ENCODE peak calls at places on chromosomes 12 and 14, in four cellular contexts. One of them, this sample, is unnamed. For H3K4me1, the result is how much of the 10 kb centered on the place peaks cover.

GRCh38 chr14:102568115-102568614 is 24.3 kb upstream of the RCOR1 start:
- DNase-seq in mesendoderm: peak
- DNase-seq in cardiac muscle cell: no peak
- DNase-seq in CD4-positive, alpha-beta memory T cell: peak
- DNase-seq in this sample: peak

GRCh38 chr12:46380881-46381280 is 8.3 kb upstream of the SLC38A2 start:
- DNase-seq in mesendoderm: no peak
- DNase-seq in cardiac muscle cell: no peak
- DNase-seq in CD4-positive, alpha-beta memory T cell: no peak
- DNase-seq in this sample: no peak

GRCh38 chr14:63770187-63770807 is 42.4 kb upstream of the SGPP1 start:
- DNase-seq in mesendoderm: peak
- DNase-seq in cardiac muscle cell: no peak
- DNase-seq in CD4-positive, alpha-beta memory T cell: peak
- DNase-seq in this sample: no peak

GRCh38 chr14:66507181-66507721 is 696 bp upstream of the GPHN start:
- DNase-seq in mesendoderm: no peak
- DNase-seq in cardiac muscle cell: no peak
- DNase-seq in CD4-positive, alpha-beta memory T cell: no peak
- DNase-seq in this sample: no peak

GRCh38 chr14:68039593-68039992 is 220.0 kb downstream of the RAD51B start:
- DNase-seq in mesendoderm: no peak
- DNase-seq in cardiac muscle cell: no peak
- DNase-seq in CD4-positive, alpha-beta memory T cell: no peak
- DNase-seq in this sample: no peak

GRCh38 chr14:71725802-71726638 is 206.2 kb upstream of the RGS6 start:
- DNase-seq in mesendoderm: no peak
- DNase-seq in cardiac muscle cell: no peak
- DNase-seq in CD4-positive, alpha-beta memory T cell: no peak
- DNase-seq in this sample: no peak

GRCh38 chr14:76772300-76773187 is 11.3 kb downstream of the VASH1 start:
- DNase-seq in mesendoderm: peak
- DNase-seq in cardiac muscle cell: peak
- DNase-seq in CD4-positive, alpha-beta memory T cell: no peak
- DNase-seq in this sample: no peak

GRCh38 chr12:52772727-52773126 is 4.4 kb downstream of the KRT76 start:
- DNase-seq in mesendoderm: no peak
- DNase-seq in cardiac muscle cell: no peak
- DNase-seq in CD4-positive, alpha-beta memory T cell: no peak
- DNase-seq in this sample: no peak

GRCh38 chr14:74737753-74738325 is 24.9 kb downstream of the FCF1 start:
- DNase-seq in mesendoderm: no peak
- DNase-seq in cardiac muscle cell: no peak
- DNase-seq in CD4-positive, alpha-beta memory T cell: no peak
- DNase-seq in this sample: no peak

GRCh38 chr14:100067971-100068959 is 3.0 kb downstream of the EVL start:
- DNase-seq in mesendoderm: peak
- DNase-seq in cardiac muscle cell: no peak
- DNase-seq in CD4-positive, alpha-beta memory T cell: peak
- DNase-seq in this sample: no peak

GRCh38 chr12:107368586-107368985 is 275.2 kb upstream of the CRY1 start:
- DNase-seq in mesendoderm: no peak
- DNase-seq in cardiac muscle cell: no peak
- DNase-seq in CD4-positive, alpha-beta memory T cell: peak
- DNase-seq in this sample: no peak

GRCh38 chr14:99572173-99572999 is 31.6 kb downstream of the CCDC85C start:
- DNase-seq in mesendoderm: peak
- DNase-seq in cardiac muscle cell: peak
- DNase-seq in CD4-positive, alpha-beta memory T cell: no peak
- DNase-seq in this sample: no peak

GRCh38 chr12:67720383-67720856 is 71.9 kb downstream of the DYRK2 start:
- DNase-seq in mesendoderm: peak
- DNase-seq in cardiac muscle cell: no peak
- DNase-seq in CD4-positive, alpha-beta memory T cell: no peak
- DNase-seq in this sample: peak

GRCh38 chr14:104868811-104869572 is 3.9 kb downstream of the CEP170B start:
- DNase-seq in mesendoderm: no peak
- DNase-seq in cardiac muscle cell: no peak
- DNase-seq in CD4-positive, alpha-beta memory T cell: no peak
- DNase-seq in this sample: no peak

GRCh38 chr12:3231399-3231876 is 154.3 kb downstream of the TSPAN9 start:
- DNase-seq in mesendoderm: peak
- DNase-seq in cardiac muscle cell: peak
- DNase-seq in CD4-positive, alpha-beta memory T cell: no peak
- DNase-seq in this sample: no peak

GRCh38 chr12:1662761-1663439 is 28.0 kb upstream of the ADIPOR2 start:
- DNase-seq in mesendoderm: peak
- DNase-seq in cardiac muscle cell: peak
- DNase-seq in CD4-positive, alpha-beta memory T cell: peak
- DNase-seq in this sample: no peak

GRCh38 chr12:75699728-75700496 is 188.5 kb upstream of the KRR1 start:
- DNase-seq in mesendoderm: peak
- DNase-seq in cardiac muscle cell: peak
- DNase-seq in CD4-positive, alpha-beta memory T cell: no peak
- DNase-seq in this sample: no peak

GRCh38 chr14:102764220-102764671 is 13.0 kb upstream of the TRAF3 start:
- DNase-seq in mesendoderm: no peak
- DNase-seq in cardiac muscle cell: no peak
- DNase-seq in CD4-positive, alpha-beta memory T cell: no peak
- DNase-seq in this sample: no peak

GRCh38 chr14:76953196-76953945 is 75.1 kb downstream of the IRF2BPL start:
- DNase-seq in mesendoderm: no peak
- DNase-seq in cardiac muscle cell: no peak
- DNase-seq in CD4-positive, alpha-beta memory T cell: peak
- DNase-seq in this sample: peak

GRCh38 chr12:48969847-48970701 is 1.5 kb downstream of the WNT10B start:
- DNase-seq in mesendoderm: peak
- DNase-seq in cardiac muscle cell: peak
- DNase-seq in CD4-positive, alpha-beta memory T cell: peak
- DNase-seq in this sample: no peak

GRCh38 chr14:101884537-101885253 is 79.7 kb upstream of the DYNC1H1 start:
- DNase-seq in mesendoderm: no peak
- DNase-seq in cardiac muscle cell: no peak
- DNase-seq in CD4-positive, alpha-beta memory T cell: no peak
- DNase-seq in this sample: no peak

GRCh38 chr12:122028601-122029560 is 7.2 kb downstream of the BCL7A start:
- DNase-seq in mesendoderm: no peak
- DNase-seq in cardiac muscle cell: no peak
- DNase-seq in CD4-positive, alpha-beta memory T cell: no peak
- DNase-seq in this sample: no peak

GRCh38 chr14:105836160-105836559 is 309.8 kb downstream of the TMEM121 start:
- DNase-seq in mesendoderm: no peak
- DNase-seq in cardiac muscle cell: no peak
- DNase-seq in CD4-positive, alpha-beta memory T cell: no peak
- DNase-seq in this sample: no peak

GRCh38 chr12:15751741-15752140 is 37.4 kb downstream of the EPS8 start:
- DNase-seq in mesendoderm: no peak
- DNase-seq in cardiac muscle cell: no peak
- DNase-seq in CD4-positive, alpha-beta memory T cell: no peak
- DNase-seq in this sample: no peak

GRCh38 chr14:106509795-106510194 is 983.4 kb downstream of the TMEM121 start:
- DNase-seq in mesendoderm: no peak
- DNase-seq in cardiac muscle cell: no peak
- DNase-seq in CD4-positive, alpha-beta memory T cell: no peak
- DNase-seq in this sample: no peak

GRCh38 chr14:68245146-68246073 is 425.8 kb downstream of the RAD51B start:
- DNase-seq in mesendoderm: no peak
- DNase-seq in cardiac muscle cell: peak
- DNase-seq in CD4-positive, alpha-beta memory T cell: no peak
- DNase-seq in this sample: no peak

GRCh38 chr14:73237219-73237785 is at the start of gene PAPLN:
- DNase-seq in mesendoderm: peak
- DNase-seq in cardiac muscle cell: peak
- DNase-seq in CD4-positive, alpha-beta memory T cell: no peak
- DNase-seq in this sample: no peak

GRCh38 chr12:52585001-52585400 is 11.4 kb upstream of the KRT74 start:
- DNase-seq in mesendoderm: no peak
- DNase-seq in cardiac muscle cell: no peak
- DNase-seq in CD4-positive, alpha-beta memory T cell: no peak
- DNase-seq in this sample: no peak

DNA sequence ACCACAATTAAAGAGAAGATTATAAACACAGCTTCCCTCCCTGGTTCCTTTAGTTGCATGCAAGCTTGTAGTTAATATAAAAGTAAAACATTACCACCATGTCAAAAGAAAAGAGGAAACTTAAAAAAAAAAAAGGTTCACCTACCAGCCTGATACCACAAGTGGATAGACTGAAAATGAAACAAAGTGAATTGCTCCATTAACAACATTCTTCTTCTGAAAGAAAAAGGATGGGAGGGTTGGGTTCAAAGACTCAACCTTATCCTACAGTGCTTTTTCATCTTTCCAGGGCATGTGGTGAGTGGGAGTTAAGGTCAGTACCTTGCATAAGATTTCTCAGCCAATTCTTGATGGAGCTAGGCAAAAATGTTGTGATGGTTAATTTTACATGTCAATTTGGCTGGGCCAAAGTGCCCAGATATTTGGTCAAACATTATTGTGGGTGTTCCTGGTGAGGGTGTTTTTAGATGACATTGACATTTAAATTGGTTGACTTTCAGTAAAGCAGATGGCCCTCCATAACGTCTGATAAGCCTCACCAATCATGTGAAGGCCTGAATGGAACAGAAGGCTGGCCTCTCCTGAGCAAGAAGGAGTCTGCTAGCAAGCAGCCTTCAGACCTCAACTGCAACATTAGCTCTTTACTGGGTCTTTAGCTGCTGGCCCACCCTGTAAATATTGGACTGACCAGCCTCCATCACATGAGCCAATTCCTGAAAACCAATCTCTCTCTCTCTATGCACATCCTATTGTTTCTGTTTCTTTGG is 28.8 kb downstream of the VCPKMT start:
- DNase-seq in mesendoderm: no peak
- DNase-seq in cardiac muscle cell: no peak
- DNase-seq in CD4-positive, alpha-beta memory T cell: peak
- DNase-seq in this sample: no peak
- H3K4me1 ChIP-seq in mesendoderm: under half
- H3K4me1 ChIP-seq in cardiac muscle cell: under half
- H3K4me1 ChIP-seq in CD4-positive, alpha-beta memory T cell: half or more
- H3K4me1 ChIP-seq in this sample: under half

DNA sequence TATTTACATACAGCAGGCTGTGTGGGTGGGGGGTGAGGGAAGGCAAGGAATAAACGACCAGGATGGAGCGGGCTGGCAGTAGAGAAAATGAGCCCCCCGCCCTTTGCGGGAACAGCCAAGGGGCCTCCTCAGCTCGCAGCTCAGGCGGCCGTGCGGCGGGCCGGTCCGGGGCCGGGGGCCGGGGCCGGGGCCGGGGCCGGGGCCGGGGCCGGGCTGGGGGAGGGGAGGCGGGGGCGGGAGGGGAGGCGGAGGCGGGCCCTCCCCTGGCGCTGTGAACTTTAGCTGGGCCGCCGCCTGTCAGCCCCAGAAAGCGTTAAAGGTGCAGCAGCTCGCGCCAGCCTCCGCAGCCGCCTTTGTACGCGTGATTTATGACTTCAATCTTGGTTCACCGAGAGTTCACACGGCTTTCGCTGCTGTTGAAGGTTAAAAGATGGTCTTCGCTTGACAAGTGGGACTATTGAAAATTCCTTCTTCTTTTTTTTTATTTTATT is 28.8 kb downstream of the HOXC4 start:
- DNase-seq in mesendoderm: no peak
- DNase-seq in cardiac muscle cell: peak
- DNase-seq in CD4-positive, alpha-beta memory T cell: peak
- DNase-seq in this sample: peak
- H3K4me3 ChIP-seq in mesendoderm: no peak
- H3K4me3 ChIP-seq in cardiac muscle cell: no peak
- H3K4me3 ChIP-seq in CD4-positive, alpha-beta memory T cell: no peak
- H3K4me3 ChIP-seq in this sample: no peak

DNA sequence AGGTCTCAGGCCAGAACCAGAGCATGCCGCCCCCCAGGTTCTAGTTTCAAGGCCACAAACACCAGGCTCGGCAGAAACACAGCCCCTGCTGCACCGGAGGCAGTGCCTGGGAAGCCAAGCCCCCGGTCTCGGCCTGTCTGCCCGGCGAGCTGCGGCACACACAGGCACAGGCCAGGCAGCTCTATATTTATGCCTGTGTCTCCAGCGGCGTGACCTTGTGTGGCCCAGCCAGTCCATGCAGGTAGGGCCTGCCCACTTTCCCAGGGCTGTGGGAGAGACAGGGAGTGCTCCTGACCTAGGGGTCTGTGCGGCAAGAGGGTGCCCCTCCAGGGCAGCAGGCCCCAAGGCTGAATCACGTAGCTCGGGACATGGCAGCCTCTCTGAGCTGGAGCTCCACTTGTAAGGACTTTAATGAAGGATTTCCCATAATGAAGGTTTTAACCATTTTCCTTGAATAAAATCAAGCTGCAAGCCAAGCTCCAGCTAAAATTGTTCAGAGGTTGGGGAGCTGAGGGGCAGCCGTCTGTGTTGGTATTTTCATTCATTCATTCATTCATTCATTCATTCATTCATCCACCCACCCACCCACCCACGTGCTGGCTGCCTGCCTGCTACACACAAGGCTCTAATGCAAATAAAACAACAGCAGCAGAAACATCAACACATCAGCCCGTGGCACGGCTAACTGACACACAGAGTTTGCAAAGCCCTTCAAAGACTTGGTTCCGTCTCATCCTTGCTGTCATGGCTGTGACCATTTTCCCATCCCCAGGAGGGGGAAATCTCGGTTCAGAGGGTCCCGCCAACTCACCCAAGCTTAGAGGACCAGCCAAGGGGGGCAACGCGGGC is 92.0 kb downstream of the RFLNA start:
- DNase-seq in mesendoderm: no peak
- DNase-seq in cardiac muscle cell: no peak
- DNase-seq in CD4-positive, alpha-beta memory T cell: no peak
- DNase-seq in this sample: no peak
- H3K4me1 ChIP-seq in mesendoderm: under half
- H3K4me1 ChIP-seq in cardiac muscle cell: under half
- H3K4me1 ChIP-seq in CD4-positive, alpha-beta memory T cell: under half
- H3K4me1 ChIP-seq in this sample: under half

GRCh38 chr12:94207467-94208432 is 59.4 kb downstream of the PLXNC1 start:
- DNase-seq in mesendoderm: no peak
- DNase-seq in cardiac muscle cell: no peak
- DNase-seq in CD4-positive, alpha-beta memory T cell: peak
- DNase-seq in this sample: no peak

GRCh38 chr12:94209240-94209639 is 60.9 kb downstream of the PLXNC1 start:
- DNase-seq in mesendoderm: no peak
- DNase-seq in cardiac muscle cell: no peak
- DNase-seq in CD4-positive, alpha-beta memory T cell: no peak
- DNase-seq in this sample: no peak

GRCh38 chr12:94206886-94207285 is 58.5 kb downstream of the PLXNC1 start:
- DNase-seq in mesendoderm: no peak
- DNase-seq in cardiac muscle cell: no peak
- DNase-seq in CD4-positive, alpha-beta memory T cell: no peak
- DNase-seq in this sample: no peak

GRCh38 chr12:94211011-94211410 is 62.6 kb downstream of the PLXNC1 start:
- DNase-seq in mesendoderm: no peak
- DNase-seq in cardiac muscle cell: no peak
- DNase-seq in CD4-positive, alpha-beta memory T cell: no peak
- DNase-seq in this sample: no peak

DNA sequence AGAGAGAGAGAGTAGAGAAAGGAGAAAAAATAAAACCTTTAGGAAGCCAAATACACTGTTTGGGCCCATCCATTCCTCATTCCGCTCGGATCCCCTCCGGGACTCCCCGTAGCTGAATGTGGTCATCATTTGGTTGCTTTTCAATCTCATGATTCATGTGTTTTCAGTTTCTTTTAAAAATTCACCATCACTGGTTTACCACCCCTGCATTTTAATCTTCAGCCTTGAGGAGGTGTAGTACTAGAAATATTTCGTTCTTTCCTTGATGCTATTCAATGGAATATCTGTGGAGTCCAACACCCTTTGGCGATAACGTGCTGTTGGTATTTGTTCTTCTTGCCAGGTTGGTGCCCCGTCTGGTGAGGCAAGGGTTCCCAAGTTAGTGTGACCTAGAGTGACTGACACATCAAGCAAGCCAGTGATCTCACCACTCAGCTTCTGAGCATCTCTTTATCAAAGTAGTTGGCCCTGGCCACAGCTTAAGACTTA is 60.1 kb downstream of the PLXNC1 start:
- DNase-seq in mesendoderm: no peak
- DNase-seq in cardiac muscle cell: no peak
- DNase-seq in CD4-positive, alpha-beta memory T cell: no peak
- DNase-seq in this sample: no peak
- H3K4me3 ChIP-seq in mesendoderm: no peak
- H3K4me3 ChIP-seq in cardiac muscle cell: no peak
- H3K4me3 ChIP-seq in CD4-positive, alpha-beta memory T cell: peak
- H3K4me3 ChIP-seq in this sample: no peak

This sample was measured in Caco-2.